ENCODE peak calls at places on chromosomes 6 and 20, in seven cellular contexts. D is epithelial cell of esophagus; Y is COLO829; W is AG04449; C is NCI-H524; E is stimulated activated naive B cell treated with anti-CD40 and anti-IgM and Interleukin-4, amounts not matched to agents 10 μg/mL and 1 μg/mL and 100 μg/mL, for 72 hours; M is cardiac septum. R is an unnamed sample.

GRCh38 chr6:31180500-31180899 is 10.0 kb upstream of the POU5F1 start:
- DNase-seq in E (peak), D (peak), C (no peak), M (no peak), W (no peak), Y (no peak), R (no peak)

GRCh38 chr20:1876217-1876921 is 18.8 kb upstream of the SIRPA start:
- DNase-seq in E (no peak), D (peak), M (no peak), W (no peak), C (no peak), Y (no peak), R (no peak)

GRCh38 chr20:45834797-45835161 is 1.2 kb downstream of the SNX21 start:
- DNase-seq in W (no peak), M (no peak), D (no peak), E (no peak), C (no peak), Y (no peak), R (no peak)

GRCh38 chr6:167238169-167238693 is 52.9 kb upstream of the UNC93A start:
- DNase-seq in E (no peak), C (no peak), M (no peak), W (no peak), Y (no peak), D (no peak), R (no peak)

GRCh38 chr20:33009214-33010132 is 2.0 kb downstream of the BPIFB2 start:
- DNase-seq in Y (peak), W (no peak), M (no peak), C (no peak), D (no peak), E (no peak), R (no peak)

GRCh38 chr20:51095755-51096509 is 73.0 kb upstream of the KCNG1 start:
- DNase-seq in C (peak), M (no peak), W (no peak), E (no peak), Y (no peak), D (no peak), R (no peak)

GRCh38 chr6:113169484-113169883 is 687.7 kb upstream of the MARCKS start:
- DNase-seq in Y (no peak), E (no peak), D (no peak), C (no peak), M (no peak), W (no peak), R (no peak)

GRCh38 chr20:62609811-62610757 is 32.2 kb upstream of the SLCO4A1 start:
- DNase-seq in M (no peak), C (no peak), D (no peak), Y (no peak), W (no peak), E (no peak), R (no peak)

GRCh38 chr6:77401231-77401630 is 62.1 kb downstream of the HTR1B start:
- DNase-seq in Y (no peak), E (no peak), W (no peak), D (peak), M (no peak), C (no peak), R (no peak)

GRCh38 chr20:13525225-13525940 is 113.3 kb downstream of the TASP1 start:
- DNase-seq in Y (peak), D (peak), C (no peak), M (no peak), E (no peak), W (peak), R (no peak)

GRCh38 chr20:58406422-58407001 is 17.5 kb downstream of the VAPB start:
- DNase-seq in M (no peak), E (no peak), Y (no peak), D (peak), C (no peak), W (no peak), R (no peak)

GRCh38 chr20:25549172-25549865 is 36.0 kb downstream of the NINL start:
- DNase-seq in E (no peak), Y (no peak), M (no peak), W (no peak), C (no peak), D (no peak), R (no peak)

GRCh38 chr20:47704746-47705496 is 80.4 kb downstream of the SULF2 start:
- DNase-seq in W (no peak), D (peak), M (no peak), Y (no peak), E (no peak), C (no peak), R (no peak)

GRCh38 chr6:52365871-52366540 is 4.1 kb downstream of the PAQR8 start:
- DNase-seq in C (no peak), M (no peak), W (no peak), Y (no peak), E (no peak), D (no peak), R (no peak)

GRCh38 chr20:18144541-18145099 is 7.0 kb downstream of the KAT14 start:
- DNase-seq in E (no peak), M (no peak), W (no peak), D (peak), C (no peak), Y (no peak), R (no peak)

GRCh38 chr20:36113566-36114247 is 40.8 kb upstream of the EPB41L1 start:
- DNase-seq in E (no peak), Y (peak), M (no peak), C (no peak), W (no peak), D (no peak), R (peak)

GRCh38 chr6:21599074-21599639 is 5.6 kb downstream of the SOX4 start:
- DNase-seq in W (no peak), Y (no peak), C (peak), D (peak), E (no peak), M (no peak), R (no peak)

GRCh38 chr6:4491501-4492260 is 284.5 kb upstream of the CDYL start:
- DNase-seq in M (no peak), D (peak), Y (peak), C (no peak), W (no peak), E (no peak), R (no peak)

GRCh38 chr20:43840382-43841070 is 74.1 kb upstream of the TOX2 start:
- DNase-seq in E (peak), D (no peak), W (no peak), Y (no peak), C (peak), M (no peak), R (peak)

GRCh38 chr6:14732845-14733757 is 512.8 kb upstream of the JARID2 start:
- DNase-seq in M (no peak), C (no peak), Y (peak), D (peak), W (no peak), E (peak), R (peak)

GRCh38 chr6:143740213-143740612 is 62.4 kb downstream of the PHACTR2 start:
- DNase-seq in W (no peak), D (no peak), C (no peak), Y (no peak), M (no peak), E (no peak), R (no peak)

GRCh38 chr6:49342410-49342809 is 120.6 kb downstream of the MMUT start:
- DNase-seq in Y (no peak), C (no peak), M (no peak), E (no peak), W (no peak), D (no peak), R (no peak)

GRCh38 chr20:20184711-20185110 is 132.4 kb downstream of the CFAP61 start:
- DNase-seq in C (no peak), Y (no peak), E (no peak), M (no peak), D (no peak), W (no peak), R (no peak)

GRCh38 chr6:128511518-128511917 is 8.9 kb downstream of the PTPRK start:
- DNase-seq in W (no peak), E (no peak), M (no peak), D (peak), C (no peak), Y (peak), R (no peak)

GRCh38 chr20:34311118-34312023 is 8.2 kb upstream of the AHCY start:
- DNase-seq in Y (no peak), M (no peak), C (peak), D (no peak), E (no peak), W (no peak), R (no peak)

GRCh38 chr6:17268114-17268513 is 13.0 kb upstream of the RBM24 start:
- DNase-seq in E (no peak), D (peak), Y (no peak), C (no peak), M (no peak), W (no peak), R (no peak)

GRCh38 chr6:108116424-108116780 is 41.9 kb upstream of the OSTM1 start:
- DNase-seq in W (no peak), M (no peak), D (no peak), E (no peak), C (no peak), Y (no peak), R (no peak)

GRCh38 chr6:34022250-34022872 is 123.5 kb downstream of the GRM4 start:
- DNase-seq in C (no peak), D (no peak), E (no peak), Y (no peak), W (no peak), M (no peak), R (no peak)

GRCh38 chr6:28542440-28543293 is 17.0 kb downstream of the GPX5 start:
- DNase-seq in M (no peak), Y (peak), W (peak), D (peak), E (peak), C (peak), R (peak)

GRCh38 chr20:53734006-53734688 is 140.5 kb upstream of the ZNF217 start:
- DNase-seq in C (no peak), E (no peak), M (no peak), Y (no peak), D (no peak), W (no peak), R (no peak)

GRCh38 chr6:7143161-7143974 is 35.6 kb downstream of the RREB1 start:
- DNase-seq in D (no peak), W (no peak), Y (peak), C (peak), E (no peak), M (no peak), R (peak)

R was measured in GM12865.